ENCODE peak calls at places on chromosomes 16 and 17, in six cellular contexts. One of them, this sample, is unnamed.

GRCh38 chr17:76446449-76447231 is 6.3 kb downstream of the UBE2O start:
- DNase-seq in stimulated activated CD4-positive, alpha-beta T cell treated with anti-CD3 and anti-CD28 coated beads, Interleukin-1b, Interleukin-23, amount 100 ng/mL, for 48 hours: no peak
- DNase-seq in EL: peak; percentile 90
- DNase-seq in NCI-H1930: no peak
- DNase-seq in tibial nerve: no peak
- DNase-seq in hypothalamus: no peak
- DNase-seq in this sample: no peak

GRCh38 chr16:10824111-10824893 is 5.7 kb upstream of the TVP23A start:
- DNase-seq in stimulated activated CD4-positive, alpha-beta T cell treated with anti-CD3 and anti-CD28 coated beads, Interleukin-1b, Interleukin-23, amount 100 ng/mL, for 48 hours: no peak
- DNase-seq in EL: no peak
- DNase-seq in NCI-H1930: no peak
- DNase-seq in tibial nerve: no peak
- DNase-seq in hypothalamus: no peak
- DNase-seq in this sample: no peak

GRCh38 chr17:59914274-59914854 is 21.4 kb downstream of the RPS6KB1 start:
- DNase-seq in stimulated activated CD4-positive, alpha-beta T cell treated with anti-CD3 and anti-CD28 coated beads, Interleukin-1b, Interleukin-23, amount 100 ng/mL, for 48 hours: no peak
- DNase-seq in EL: peak; percentile 44
- DNase-seq in NCI-H1930: peak; percentile 4
- DNase-seq in tibial nerve: no peak
- DNase-seq in hypothalamus: no peak
- DNase-seq in this sample: no peak

GRCh38 chr17:77374170-77374936 is 233.6 kb downstream of the SEC14L1 start:
- DNase-seq in stimulated activated CD4-positive, alpha-beta T cell treated with anti-CD3 and anti-CD28 coated beads, Interleukin-1b, Interleukin-23, amount 100 ng/mL, for 48 hours: peak; percentile 78
- DNase-seq in EL: peak; percentile 86
- DNase-seq in NCI-H1930: no peak
- DNase-seq in tibial nerve: peak; percentile 71
- DNase-seq in hypothalamus: no peak
- DNase-seq in this sample: peak; percentile 91

GRCh38 chr16:19980866-19981265 is 92.8 kb downstream of the GPR139 start:
- DNase-seq in stimulated activated CD4-positive, alpha-beta T cell treated with anti-CD3 and anti-CD28 coated beads, Interleukin-1b, Interleukin-23, amount 100 ng/mL, for 48 hours: no peak
- DNase-seq in EL: peak; percentile 2
- DNase-seq in NCI-H1930: no peak
- DNase-seq in tibial nerve: no peak
- DNase-seq in hypothalamus: no peak
- DNase-seq in this sample: no peak

GRCh38 chr16:67248401-67249177 is at the start of gene SLC9A5:
- DNase-seq in stimulated activated CD4-positive, alpha-beta T cell treated with anti-CD3 and anti-CD28 coated beads, Interleukin-1b, Interleukin-23, amount 100 ng/mL, for 48 hours: no peak
- DNase-seq in EL: peak; percentile 39
- DNase-seq in NCI-H1930: no peak
- DNase-seq in tibial nerve: no peak
- DNase-seq in hypothalamus: no peak
- DNase-seq in this sample: no peak

GRCh38 chr16:56860226-56861020 is 4.6 kb upstream of the SLC12A3 start:
- DNase-seq in stimulated activated CD4-positive, alpha-beta T cell treated with anti-CD3 and anti-CD28 coated beads, Interleukin-1b, Interleukin-23, amount 100 ng/mL, for 48 hours: peak; percentile 35
- DNase-seq in EL: no peak
- DNase-seq in NCI-H1930: no peak
- DNase-seq in tibial nerve: no peak
- DNase-seq in hypothalamus: no peak
- DNase-seq in this sample: no peak

GRCh38 chr17:75454193-75454592 is 2.2 kb upstream of the TMEM94 start:
- DNase-seq in stimulated activated CD4-positive, alpha-beta T cell treated with anti-CD3 and anti-CD28 coated beads, Interleukin-1b, Interleukin-23, amount 100 ng/mL, for 48 hours: no peak
- DNase-seq in EL: peak; percentile 30
- DNase-seq in NCI-H1930: no peak
- DNase-seq in tibial nerve: no peak
- DNase-seq in hypothalamus: no peak
- DNase-seq in this sample: no peak

GRCh38 chr17:44708401-44709263 is at the start of gene DBF4B:
- DNase-seq in stimulated activated CD4-positive, alpha-beta T cell treated with anti-CD3 and anti-CD28 coated beads, Interleukin-1b, Interleukin-23, amount 100 ng/mL, for 48 hours: peak; percentile 83
- DNase-seq in EL: peak; percentile 93
- DNase-seq in NCI-H1930: peak; percentile 80
- DNase-seq in tibial nerve: peak; percentile 28
- DNase-seq in hypothalamus: peak; percentile 12
- DNase-seq in this sample: peak; percentile 91

GRCh38 chr17:7043544-7044268 is at the start of gene SLC16A11:
- DNase-seq in stimulated activated CD4-positive, alpha-beta T cell treated with anti-CD3 and anti-CD28 coated beads, Interleukin-1b, Interleukin-23, amount 100 ng/mL, for 48 hours: peak; percentile 46
- DNase-seq in EL: no peak
- DNase-seq in NCI-H1930: peak; percentile 54
- DNase-seq in tibial nerve: no peak
- DNase-seq in hypothalamus: no peak
- DNase-seq in this sample: no peak

GRCh38 chr17:82241183-82241925 is 12.5 kb downstream of the SLC16A3 start:
- DNase-seq in stimulated activated CD4-positive, alpha-beta T cell treated with anti-CD3 and anti-CD28 coated beads, Interleukin-1b, Interleukin-23, amount 100 ng/mL, for 48 hours: peak; percentile 66
- DNase-seq in EL: peak; percentile 82
- DNase-seq in NCI-H1930: no peak
- DNase-seq in tibial nerve: peak; percentile 59
- DNase-seq in hypothalamus: peak; percentile 41
- DNase-seq in this sample: no peak

GRCh38 chr16:23535901-23536300 is 21.2 kb downstream of the EARS2 start:
- DNase-seq in stimulated activated CD4-positive, alpha-beta T cell treated with anti-CD3 and anti-CD28 coated beads, Interleukin-1b, Interleukin-23, amount 100 ng/mL, for 48 hours: no peak
- DNase-seq in EL: no peak
- DNase-seq in NCI-H1930: no peak
- DNase-seq in tibial nerve: no peak
- DNase-seq in hypothalamus: no peak
- DNase-seq in this sample: no peak

GRCh38 chr16:47035436-47035835 is 62.0 kb upstream of the DNAJA2 start:
- DNase-seq in stimulated activated CD4-positive, alpha-beta T cell treated with anti-CD3 and anti-CD28 coated beads, Interleukin-1b, Interleukin-23, amount 100 ng/mL, for 48 hours: no peak
- DNase-seq in EL: no peak
- DNase-seq in NCI-H1930: no peak
- DNase-seq in tibial nerve: no peak
- DNase-seq in hypothalamus: no peak
- DNase-seq in this sample: no peak

GRCh38 chr17:75155191-75155601 is 884 bp upstream of the JPT1 start:
- DNase-seq in stimulated activated CD4-positive, alpha-beta T cell treated with anti-CD3 and anti-CD28 coated beads, Interleukin-1b, Interleukin-23, amount 100 ng/mL, for 48 hours: no peak
- DNase-seq in EL: no peak
- DNase-seq in NCI-H1930: no peak
- DNase-seq in tibial nerve: no peak
- DNase-seq in hypothalamus: no peak
- DNase-seq in this sample: no peak

GRCh38 chr17:48374650-48375230 is 55.3 kb downstream of the SKAP1 start:
- DNase-seq in stimulated activated CD4-positive, alpha-beta T cell treated with anti-CD3 and anti-CD28 coated beads, Interleukin-1b, Interleukin-23, amount 100 ng/mL, for 48 hours: peak; percentile 12
- DNase-seq in EL: peak; percentile 23
- DNase-seq in NCI-H1930: no peak
- DNase-seq in tibial nerve: no peak
- DNase-seq in hypothalamus: no peak
- DNase-seq in this sample: no peak

GRCh38 chr17:32927724-32928526 is at the start of gene TMEM98:
- DNase-seq in stimulated activated CD4-positive, alpha-beta T cell treated with anti-CD3 and anti-CD28 coated beads, Interleukin-1b, Interleukin-23, amount 100 ng/mL, for 48 hours: no peak
- DNase-seq in EL: peak; percentile 30
- DNase-seq in NCI-H1930: no peak
- DNase-seq in tibial nerve: no peak
- DNase-seq in hypothalamus: peak; percentile 32
- DNase-seq in this sample: no peak

GRCh38 chr17:68006797-68007196 is 10.5 kb upstream of the C17orf58 start:
- DNase-seq in stimulated activated CD4-positive, alpha-beta T cell treated with anti-CD3 and anti-CD28 coated beads, Interleukin-1b, Interleukin-23, amount 100 ng/mL, for 48 hours: no peak
- DNase-seq in EL: no peak
- DNase-seq in NCI-H1930: no peak
- DNase-seq in tibial nerve: no peak
- DNase-seq in hypothalamus: no peak
- DNase-seq in this sample: no peak

GRCh38 chr16:2983706-2984136 is 3.5 kb upstream of the PKMYT1 start:
- DNase-seq in stimulated activated CD4-positive, alpha-beta T cell treated with anti-CD3 and anti-CD28 coated beads, Interleukin-1b, Interleukin-23, amount 100 ng/mL, for 48 hours: peak; percentile 82
- DNase-seq in EL: peak; percentile 83
- DNase-seq in NCI-H1930: peak; percentile 62
- DNase-seq in tibial nerve: peak; percentile 79
- DNase-seq in hypothalamus: peak; percentile 64
- DNase-seq in this sample: peak; percentile 95

This sample was measured in osteocyte.